ENCODE peak calls at places on chromosomes 1 and 21, in ten cellular contexts. Z is OCI-LY7, W is ascending aorta, N is heart left ventricle, Q is tibial artery, X is heart right ventricle, D is MCF 10A, A is cardiac fibroblast, G is progenitor cell of endocrine pancreas, R is fibroblast of lung. S is an unnamed sample.

GRCh38 chr1:48026275-48026674 is 29.1 kb upstream of the TRABD2B start:
- DNase-seq in D (peak; percentile 86), Q (no peak), X (no peak), A (peak; percentile 57), N (no peak), G (no peak), Z (no peak), W (no peak), R (peak; percentile 16), S (peak; percentile 97)

GRCh38 chr21:45297329-45297728 is 9.6 kb upstream of the POFUT2 start:
- DNase-seq in R (no peak), X (no peak), W (no peak), Q (no peak), G (no peak), D (no peak), A (no peak), Z (no peak), N (no peak), S (no peak)

GRCh38 chr1:61742620-61743431 is 546 bp downstream of the PATJ start:
- DNase-seq in W (no peak), Z (no peak), D (peak; percentile 45), Q (peak; percentile 33), G (peak; percentile 30), X (peak; percentile 62), A (peak; percentile 59), N (peak; percentile 74), R (peak; percentile 56), S (peak; percentile 28)

GRCh38 chr1:231937013-231937754 is 310.6 kb downstream of the DISC1 start:
- DNase-seq in G (no peak), N (peak; percentile 90), R (no peak), Q (peak; percentile 46), Z (no peak), W (no peak), D (peak; percentile 73), X (peak; percentile 85), A (peak; percentile 59), S (peak; percentile 28)

GRCh38 chr1:99705385-99705784 is 59.5 kb downstream of the PALMD start:
- DNase-seq in Z (no peak), D (no peak), R (no peak), A (peak; percentile 45), X (no peak), N (no peak), Q (no peak), W (no peak), G (no peak), S (no peak)

GRCh38 chr1:184472117-184472516 is 85.3 kb downstream of the C1orf21 start:
- DNase-seq in X (no peak), D (no peak), G (no peak), N (no peak), Q (no peak), Z (no peak), R (no peak), A (no peak), W (no peak), S (no peak)

GRCh38 chr1:17207046-17207445 is 2.1 kb downstream of the PADI1 start:
- DNase-seq in W (no peak), Z (peak; percentile 81), X (no peak), N (no peak), Q (peak; percentile 76), D (no peak), A (no peak), R (no peak), G (no peak), S (no peak)

GRCh38 chr1:20787775-20788488 is 825 bp upstream of the HP1BP3 start:
- DNase-seq in D (peak; percentile 64), W (no peak), Q (no peak), Z (no peak), N (no peak), G (no peak), R (peak; percentile 89), X (no peak), A (peak; percentile 70), S (peak; percentile 71)

GRCh38 chr21:45361033-45361997 is 43.6 kb upstream of the COL18A1 start:
- DNase-seq in R (no peak), A (no peak), X (peak; percentile 10), N (peak; percentile 54), W (no peak), D (no peak), G (no peak), Z (no peak), Q (no peak), S (no peak)

GRCh38 chr1:33017175-33017574 is 19.5 kb downstream of the AK2 start:
- DNase-seq in X (no peak), R (no peak), N (no peak), Q (no peak), Z (no peak), D (no peak), W (no peak), G (no peak), A (no peak), S (no peak)

GRCh38 chr1:6205849-6206845 is at the start of gene RNF207:
- DNase-seq in A (peak; percentile 71), R (peak; percentile 81), X (peak; percentile 74), Q (no peak), N (peak; percentile 80), D (peak; percentile 72), Z (no peak), W (no peak), G (peak; percentile 63), S (peak; percentile 80)

GRCh38 chr1:226980122-226980551 is 40.0 kb downstream of the COQ8A start:
- DNase-seq in Z (no peak), W (no peak), X (no peak), A (no peak), N (no peak), D (no peak), Q (no peak), G (no peak), R (no peak), S (no peak)

GRCh38 chr1:59730759-59731478 is 83.8 kb upstream of the HOOK1 start:
- DNase-seq in N (peak; percentile 64), G (no peak), R (peak; percentile 98), W (peak; percentile 59), A (peak; percentile 87), X (no peak), Z (no peak), D (peak; percentile 91), Q (peak; percentile 89), S (peak; percentile 94)

GRCh38 chr1:97796716-97797115 is 124.1 kb downstream of the DPYD start:
- DNase-seq in G (no peak), X (no peak), D (no peak), A (peak; percentile 80), Q (no peak), W (no peak), Z (no peak), N (no peak), R (peak; percentile 64), S (peak; percentile 55)

GRCh38 chr1:112743174-112744018 is 28.3 kb upstream of the PPM1J start:
- DNase-seq in A (no peak), G (no peak), R (peak; percentile 50), W (no peak), X (no peak), D (no peak), Z (no peak), Q (no peak), N (no peak), S (peak; percentile 19)

GRCh38 chr1:154626456-154627246 is 18.7 kb upstream of the ADAR start:
- DNase-seq in D (peak; percentile 36), Z (peak; percentile 48), X (no peak), N (no peak), A (no peak), Q (no peak), R (no peak), W (no peak), G (no peak), S (peak; percentile 36)

DNA sequence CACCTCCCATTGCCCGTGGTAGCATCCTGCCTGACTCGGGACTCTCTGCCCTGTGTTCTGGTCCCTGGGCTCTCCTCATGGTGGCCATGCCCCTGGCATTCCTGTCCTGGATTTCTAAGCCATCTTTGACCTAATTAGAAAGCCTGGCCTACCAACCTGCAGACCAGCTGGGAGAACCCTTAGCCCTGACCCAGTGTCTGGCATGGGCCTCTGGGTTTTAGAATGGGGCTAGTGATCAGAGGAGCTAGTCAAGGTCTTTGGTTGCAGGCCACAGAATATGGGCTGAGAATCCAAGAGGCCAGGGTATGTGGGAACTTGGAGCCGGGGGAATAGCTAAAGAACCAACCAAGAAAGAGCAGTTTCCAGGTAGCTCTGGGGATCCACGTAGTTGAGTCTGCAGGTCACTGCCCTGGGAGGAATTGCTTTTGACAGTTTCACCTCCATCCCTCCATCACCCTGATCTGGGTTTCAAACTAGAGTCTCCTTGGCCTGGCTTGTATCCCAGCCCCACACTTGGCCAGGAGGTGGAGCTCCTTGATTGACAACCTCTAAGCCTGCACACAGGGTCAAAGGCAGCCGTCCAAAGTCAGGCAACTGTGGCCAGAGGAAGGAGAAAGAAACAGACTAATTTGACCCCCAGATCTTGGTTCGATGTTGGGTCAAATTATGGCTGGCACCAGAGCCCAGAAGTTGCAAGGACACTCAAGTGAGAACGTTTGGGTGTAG is 54.7 kb upstream of the ABCG1 start:
- DNase-seq in D (peak; percentile 65), W (no peak), X (peak; percentile 65), Q (peak; percentile 60), R (no peak), Z (peak; percentile 87), G (no peak), N (peak; percentile 82), A (peak; percentile 30), S (peak; percentile 50)
- TF ChIP-seq CTCF in D (peak; percentile 71), W (peak; percentile 36), X (peak; percentile 60), Q (peak; percentile 32), R (no peak), Z (peak; percentile 99), G (peak; percentile 42), N (peak; percentile 71), A (peak; percentile 44), S (peak; percentile 70)

GRCh38 chr1:204130989-204131892 is 20.6 kb downstream of the ETNK2 start:
- DNase-seq in Z (no peak), N (peak; percentile 54), X (no peak), R (peak; percentile 87), A (peak; percentile 90), W (no peak), G (no peak), D (peak; percentile 99), Q (peak; percentile 45), S (peak; percentile 84)
- TF ChIP-seq CTCF in Z (no peak), N (no peak), X (no peak), R (peak; percentile 6), A (peak; percentile 32), W (no peak), G (peak; percentile 13), D (no peak), Q (no peak), S (peak; percentile 30)

GRCh38 chr1:14924455-14925325 is 228.9 kb upstream of the TMEM51 start:
- DNase-seq in D (peak; percentile 45), X (peak; percentile 61), N (peak; percentile 79), W (no peak), R (peak; percentile 54), G (no peak), Q (no peak), Z (no peak), A (peak; percentile 56), S (peak; percentile 68)
- TF ChIP-seq CTCF in D (peak; percentile 9), X (peak; percentile 31), N (peak; percentile 49), W (peak; percentile 29), R (no peak), G (no peak), Q (no peak), Z (no peak), A (no peak), S (peak; percentile 18)

GRCh38 chr1:193118194-193118593 is 3.6 kb upstream of the CDC73 start:
- DNase-seq in X (no peak), G (no peak), R (no peak), Q (no peak), D (no peak), N (no peak), A (no peak), W (no peak), Z (no peak), S (no peak)
- TF ChIP-seq CTCF in X (no peak), G (no peak), R (no peak), Q (no peak), D (no peak), N (no peak), A (no peak), W (no peak), Z (no peak), S (no peak)

S was measured in choroid plexus epithelial cell.